ENCODE peak calls at places on chromosomes 4 and X, in nine cellular contexts. R is tibial artery; J is mammary epithelial cell; L is mesendoderm; C is upper lobe of right lung; Z is transverse colon; O is effector memory CD4-positive, alpha-beta T cell; X is colonic mucosa; Y is left lung. N is an unnamed sample.
A peak's percentile ranks its signal among the peaks of the same experiment; 100 is the strongest.

GRCh38 chr4:145423017-145423708 is 58.5 kb upstream of the SMAD1 start:
- DNase-seq in R (no peak), J (no peak), L (no peak), C (no peak), Z (no peak), O (no peak), X (no peak), Y (no peak), N (no peak)

GRCh38 chrX:136910565-136911040 is 30.1 kb upstream of the RBMX start:
- DNase-seq in R (no peak), J (no peak), L (no peak), C (no peak), Z (no peak), O (no peak), X (no peak), Y (no peak), N (no peak)

GRCh38 chrX:150504399-150505186 is 63.8 kb upstream of the MTM1 start:
- DNase-seq in R (no peak), J (no peak), L (no peak), C (no peak), Z (no peak), O (no peak), X (no peak), Y (no peak), N (peak; percentile 19)

GRCh38 chrX:104854188-104854587 is 288.2 kb downstream of the IL1RAPL2 start:
- DNase-seq in R (no peak), J (peak; percentile 81), L (no peak), C (no peak), Z (no peak), O (no peak), X (no peak), Y (no peak), N (no peak)

GRCh38 chr4:86661006-86661405 is 66.9 kb downstream of the PTPN13 start:
- DNase-seq in R (no peak), J (no peak), L (no peak), C (no peak), Z (no peak), O (no peak), X (no peak), Y (no peak), N (no peak)

GRCh38 chr4:121714548-121714947 is 17.8 kb upstream of the ANXA5 start:
- DNase-seq in R (no peak), J (no peak), L (no peak), C (no peak), Z (no peak), O (no peak), X (no peak), Y (no peak), N (no peak)

GRCh38 chr4:84901173-84901572 is 65.3 kb downstream of the WDFY3 start:
- DNase-seq in R (no peak), J (no peak), L (peak; percentile 43), C (no peak), Z (no peak), O (no peak), X (no peak), Y (no peak), N (no peak)

GRCh38 chr4:8100696-8101095 is 57.9 kb downstream of the ABLIM2 start:
- DNase-seq in R (no peak), J (no peak), L (no peak), C (no peak), Z (no peak), O (no peak), X (no peak), Y (no peak), N (no peak)

GRCh38 chr4:124712417-124713212 is at the start of gene ANKRD50:
- DNase-seq in R (peak; percentile 92), J (peak; percentile 89), L (peak; percentile 98), C (peak; percentile 95), Z (peak; percentile 86), O (peak; percentile 35), X (peak; percentile 90), Y (peak; percentile 93), N (peak; percentile 84)

GRCh38 chrX:88613338-88613737 is 133.7 kb upstream of the CPXCR1 start:
- DNase-seq in R (no peak), J (no peak), L (peak; percentile 68), C (no peak), Z (no peak), O (no peak), X (no peak), Y (no peak), N (no peak)

GRCh38 chr4:170091069-170091696 is 1.4 kb upstream of the AADAT start:
- DNase-seq in R (no peak), J (no peak), L (peak; percentile 13), C (peak; percentile 71), Z (no peak), O (no peak), X (no peak), Y (no peak), N (no peak)

GRCh38 chr4:84870398-84871163 is 95.9 kb downstream of the WDFY3 start:
- DNase-seq in R (no peak), J (peak; percentile 44), L (peak; percentile 99), C (no peak), Z (no peak), O (no peak), X (no peak), Y (no peak), N (no peak)

GRCh38 chr4:7383251-7383650 is 51.5 kb downstream of the PSAPL1 start:
- DNase-seq in R (peak; percentile 7), J (no peak), L (no peak), C (peak; percentile 12), Z (no peak), O (no peak), X (no peak), Y (peak; percentile 11), N (no peak)

DNA sequence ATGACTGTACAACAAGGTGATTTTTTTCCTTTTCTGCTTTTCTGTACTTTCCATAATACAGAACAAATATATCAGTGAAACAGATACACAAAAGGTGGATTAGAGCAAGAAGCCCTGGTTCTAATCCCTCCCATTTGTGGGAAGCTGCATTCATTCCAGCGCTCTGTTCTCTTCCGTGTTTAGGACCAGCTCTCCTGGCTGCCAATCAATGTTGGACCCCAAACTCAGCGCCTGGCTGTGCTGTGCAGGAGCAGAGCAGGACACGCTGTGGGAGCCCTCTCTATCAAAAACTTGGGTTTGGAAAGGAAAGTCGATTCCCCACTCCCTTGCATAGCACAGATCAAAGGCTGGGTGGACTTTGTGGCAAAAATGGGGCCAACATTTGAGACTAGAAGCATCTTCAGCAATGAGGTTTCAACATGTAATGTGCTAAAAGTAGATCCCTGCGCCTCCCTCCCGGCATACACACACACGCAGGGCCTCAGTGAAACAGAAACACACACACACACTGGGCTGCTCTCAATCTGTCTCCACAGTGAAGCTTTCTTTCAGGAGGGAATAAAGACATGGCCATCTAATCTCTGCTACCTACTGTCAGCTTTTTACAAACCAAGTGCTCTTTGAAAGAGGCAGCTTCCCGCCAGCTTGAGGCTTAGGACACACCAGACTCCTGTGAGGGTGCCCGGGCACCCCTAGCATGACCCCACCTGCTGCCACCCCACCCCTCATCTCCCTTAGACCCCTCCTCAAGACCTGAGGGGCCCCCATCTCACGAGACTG is 12.2 kb downstream of the WDR1 start:
- DNase-seq in R (no peak), J (no peak), L (no peak), C (no peak), Z (no peak), O (no peak), X (no peak), Y (no peak), N (no peak)
- H3K27ac ChIP-seq in R (peak overlapping the region; percentile 96), J (no peak overlapping the region), L (no peak overlapping the region), C (peak overlapping the region; percentile 25), Z (peak overlapping the region; percentile 84), O (peak overlapping the region; percentile 74), X (peak overlapping the region; percentile 47), Y (no peak overlapping the region), N (peak overlapping the region; percentile 40)

DNA sequence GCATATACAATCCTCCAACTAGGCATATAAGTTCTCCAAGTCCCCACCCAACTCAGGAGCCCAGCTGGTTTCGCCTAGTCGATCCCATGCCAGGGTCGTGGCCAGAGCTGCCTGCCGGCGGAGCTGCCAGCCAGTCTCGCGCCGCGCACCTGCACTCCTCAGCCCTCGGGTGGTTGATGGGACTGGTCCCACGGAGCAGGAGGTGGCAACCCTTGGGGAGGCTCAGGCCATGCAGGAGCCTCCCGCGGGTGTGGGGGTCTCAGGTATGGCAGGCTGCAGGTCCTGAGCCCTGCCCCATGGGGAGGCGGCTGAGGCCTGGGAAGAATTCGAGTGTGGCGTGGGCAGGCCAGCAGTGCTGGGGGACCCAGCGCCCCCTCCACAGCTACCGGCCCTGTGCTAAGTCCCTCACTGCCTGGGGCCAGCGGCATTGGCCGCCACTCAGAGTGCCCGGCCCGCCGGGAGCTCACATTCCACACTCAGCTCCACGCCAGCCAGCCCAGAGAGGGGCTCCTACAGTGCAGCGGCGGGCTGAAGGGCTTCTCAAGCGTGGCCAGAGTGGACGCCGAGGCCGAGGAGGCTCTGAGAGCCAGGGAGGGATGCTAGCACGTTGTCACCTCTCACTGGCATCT is 1086.4 kb upstream of the PCDH10 start:
- DNase-seq in R (no peak), J (no peak), L (no peak), C (no peak), Z (no peak), O (no peak), X (no peak), Y (no peak), N (no peak)
- H3K27ac ChIP-seq in R (no peak overlapping the region), J (no peak overlapping the region), L (no peak overlapping the region), C (no peak overlapping the region), Z (no peak overlapping the region), O (no peak overlapping the region), X (no peak overlapping the region), Y (no peak overlapping the region), N (no peak overlapping the region)

GRCh38 chr4:113844369-113844768 is 82.8 kb upstream of the CAMK2D start:
- DNase-seq in R (no peak), J (no peak), L (no peak), C (no peak), Z (no peak), O (no peak), X (no peak), Y (no peak), N (no peak)

GRCh38 chr4:113849771-113850170 is 88.2 kb upstream of the CAMK2D start:
- DNase-seq in R (no peak), J (no peak), L (no peak), C (no peak), Z (no peak), O (no peak), X (no peak), Y (no peak), N (peak; percentile 0)

GRCh38 chr4:113846433-113846832 is 84.9 kb upstream of the CAMK2D start:
- DNase-seq in R (no peak), J (no peak), L (no peak), C (no peak), Z (no peak), O (no peak), X (no peak), Y (no peak), N (no peak)

GRCh38 chr4:113845138-113845537 is 83.6 kb upstream of the CAMK2D start:
- DNase-seq in R (no peak), J (no peak), L (no peak), C (no peak), Z (no peak), O (no peak), X (no peak), Y (no peak), N (no peak)

GRCh38 chr4:113847710-113848109 is 86.2 kb upstream of the CAMK2D start:
- DNase-seq in R (no peak), J (no peak), L (no peak), C (no peak), Z (no peak), O (no peak), X (no peak), Y (no peak), N (no peak)
- H3K27ac ChIP-seq in R (no peak overlapping the region), J (no peak overlapping the region), L (no peak overlapping the region), C (no peak overlapping the region), Z (no peak overlapping the region), O (no peak overlapping the region), X (no peak overlapping the region), Y (no peak overlapping the region), N (no peak overlapping the region)

GRCh38 chr4:147754037-147754445 is 22.2 kb downstream of the ARHGAP10 start:
- DNase-seq in R (no peak), J (peak; percentile 72), L (no peak), C (no peak), Z (no peak), O (no peak), X (no peak), Y (no peak), N (no peak)
- H3K27ac ChIP-seq in R (peak overlapping the region; percentile 77), J (no peak overlapping the region), L (no peak overlapping the region), C (no peak overlapping the region), Z (peak overlapping the region; percentile 83), O (no peak overlapping the region), X (no peak overlapping the region), Y (no peak overlapping the region), N (no peak overlapping the region)